ENCODE peak calls at places on chromosomes 7 and 10, in four cellular contexts. V, D, B and O are unnamed samples.

GRCh38 chr7:76063525-76063924 is 15.6 kb downstream of the MDH2 start:
- DNase-seq in V (no peak), D (peak), B (peak), O (peak)

GRCh38 chr7:105885386-105886111 is 9.2 kb upstream of the ATXN7L1 start:
- DNase-seq in V (no peak), D (peak), B (peak), O (no peak)

GRCh38 chr10:528173-529165 is 161.0 kb downstream of the DIP2C start:
- DNase-seq in V (no peak), D (no peak), B (no peak), O (peak)

GRCh38 chr10:127453706-127454105 is 95.4 kb upstream of the NPS start:
- DNase-seq in V (no peak), D (no peak), B (no peak), O (no peak)

GRCh38 chr7:43750016-43750887 is 8.2 kb upstream of the BLVRA start:
- DNase-seq in V (no peak), D (no peak), B (no peak), O (no peak)

GRCh38 chr10:29533046-29533445 is 101.7 kb downstream of the SVIL start:
- DNase-seq in V (no peak), D (no peak), B (no peak), O (no peak)

GRCh38 chr7:115449689-115450088 is 527.8 kb downstream of the MDFIC start:
- DNase-seq in V (no peak), D (no peak), B (no peak), O (no peak)

GRCh38 chr10:25761937-25762336 is 172.1 kb upstream of the MYO3A start:
- DNase-seq in V (no peak), D (no peak), B (no peak), O (no peak)

DNA sequence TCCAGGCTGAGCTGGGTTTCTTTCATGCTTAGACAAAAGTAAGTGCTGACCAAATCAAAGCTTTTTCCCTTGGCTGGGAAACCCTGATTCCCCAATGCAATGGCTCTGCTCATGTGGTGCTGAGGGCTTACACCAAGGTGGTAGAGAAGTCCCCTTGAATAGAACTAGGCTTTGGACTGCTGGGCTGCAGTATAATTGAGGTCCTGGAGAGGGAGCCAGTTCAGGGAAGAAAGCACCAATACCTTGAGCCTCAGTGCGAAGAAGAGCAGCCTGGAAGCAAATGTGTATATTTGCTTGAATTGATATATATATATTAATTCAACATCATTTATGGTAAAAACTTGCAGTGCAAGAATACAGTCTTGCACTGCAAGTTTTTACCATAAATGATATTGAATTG is 391.1 kb downstream of the RPS24 start:
- DNase-seq in V (no peak), D (no peak), B (no peak), O (no peak)
- TF ChIP-seq CTCF in V (no peak), D (peak), B (no peak), O (peak)

GRCh38 chr7:151514461-151515396 is 5.0 kb downstream of the RHEB start:
- DNase-seq in V (no peak), D (no peak), B (no peak), O (no peak)
- TF ChIP-seq CTCF in V (no peak), D (no peak), B (no peak), O (no peak)

GRCh38 chr10:21015838-21016237 is 118.7 kb upstream of the NEBL start:
- DNase-seq in V (no peak), D (no peak), B (no peak), O (no peak)
- TF ChIP-seq CTCF in V (no peak), D (no peak), B (no peak), O (no peak)

GRCh38 chr7:47771301-47771989 is 176.8 kb downstream of the PKD1L1 start:
- DNase-seq in V (no peak), D (no peak), B (no peak), O (no peak)
- TF ChIP-seq CTCF in V (no peak), D (peak), B (no peak), O (no peak)